ENCODE peak calls at places on chromosomes 13 and 19, in seven cellular contexts. P is H1, Z is HCT116, U is SK-N-SH, M is K562, S is GM12878, L is HepG2. X is an unnamed sample.

GRCh38 chr19:33499671-33500506 is 21.7 kb downstream of the PEPD start:
- DNase-seq in M (no peak), S (no peak), Z (no peak), P (no peak), L (no peak), U (peak), X (no peak)

GRCh38 chr19:49691243-49692101 is 556 bp downstream of the CPT1C start:
- DNase-seq in L (no peak), M (no peak), Z (no peak), P (peak), S (no peak), U (peak), X (no peak)

GRCh38 chr13:79392882-79393563 is 13.0 kb downstream of the RBM26 start:
- DNase-seq in Z (no peak), S (no peak), U (no peak), M (peak), P (no peak), L (no peak), X (peak)

GRCh38 chr13:24500977-24501376 is 11.6 kb downstream of the PARP4 start:
- DNase-seq in L (no peak), U (no peak), S (no peak), M (no peak), Z (no peak), P (no peak), X (no peak)

GRCh38 chr19:40607898-40608621 is 6.9 kb downstream of the LTBP4 start:
- DNase-seq in P (no peak), M (no peak), Z (no peak), S (no peak), U (no peak), L (no peak), X (no peak)

GRCh38 chr19:7539827-7540425 is 4.4 kb downstream of the PNPLA6 start:
- DNase-seq in L (no peak), S (no peak), Z (no peak), M (no peak), P (no peak), U (no peak), X (no peak)

GRCh38 chr13:37453246-37453645 is 145.3 kb downstream of the POSTN start:
- DNase-seq in Z (no peak), M (no peak), S (no peak), P (no peak), L (no peak), U (no peak), X (no peak)

GRCh38 chr13:21478881-21479808 is 20.0 kb upstream of the ZDHHC20 start:
- DNase-seq in Z (peak), S (no peak), L (peak), M (peak), U (peak), P (no peak), X (peak)

GRCh38 chr19:57815247-57816075 is 748 bp upstream of the ZNF552 start:
- DNase-seq in L (no peak), S (no peak), Z (no peak), M (no peak), P (no peak), U (no peak), X (no peak)

GRCh38 chr19:38070573-38070972 is 153.4 kb downstream of the DPF1 start:
- DNase-seq in M (no peak), L (no peak), U (no peak), P (no peak), Z (no peak), S (no peak), X (no peak)

GRCh38 chr13:33932765-33933406 is 114.9 kb downstream of the RFC3 start:
- DNase-seq in L (no peak), U (peak), S (no peak), Z (no peak), P (no peak), M (no peak), X (no peak)

GRCh38 chr13:91868351-91868750 is 469.9 kb downstream of the GPC5 start:
- DNase-seq in L (no peak), U (no peak), M (no peak), S (no peak), Z (no peak), P (no peak), X (no peak)

DNA sequence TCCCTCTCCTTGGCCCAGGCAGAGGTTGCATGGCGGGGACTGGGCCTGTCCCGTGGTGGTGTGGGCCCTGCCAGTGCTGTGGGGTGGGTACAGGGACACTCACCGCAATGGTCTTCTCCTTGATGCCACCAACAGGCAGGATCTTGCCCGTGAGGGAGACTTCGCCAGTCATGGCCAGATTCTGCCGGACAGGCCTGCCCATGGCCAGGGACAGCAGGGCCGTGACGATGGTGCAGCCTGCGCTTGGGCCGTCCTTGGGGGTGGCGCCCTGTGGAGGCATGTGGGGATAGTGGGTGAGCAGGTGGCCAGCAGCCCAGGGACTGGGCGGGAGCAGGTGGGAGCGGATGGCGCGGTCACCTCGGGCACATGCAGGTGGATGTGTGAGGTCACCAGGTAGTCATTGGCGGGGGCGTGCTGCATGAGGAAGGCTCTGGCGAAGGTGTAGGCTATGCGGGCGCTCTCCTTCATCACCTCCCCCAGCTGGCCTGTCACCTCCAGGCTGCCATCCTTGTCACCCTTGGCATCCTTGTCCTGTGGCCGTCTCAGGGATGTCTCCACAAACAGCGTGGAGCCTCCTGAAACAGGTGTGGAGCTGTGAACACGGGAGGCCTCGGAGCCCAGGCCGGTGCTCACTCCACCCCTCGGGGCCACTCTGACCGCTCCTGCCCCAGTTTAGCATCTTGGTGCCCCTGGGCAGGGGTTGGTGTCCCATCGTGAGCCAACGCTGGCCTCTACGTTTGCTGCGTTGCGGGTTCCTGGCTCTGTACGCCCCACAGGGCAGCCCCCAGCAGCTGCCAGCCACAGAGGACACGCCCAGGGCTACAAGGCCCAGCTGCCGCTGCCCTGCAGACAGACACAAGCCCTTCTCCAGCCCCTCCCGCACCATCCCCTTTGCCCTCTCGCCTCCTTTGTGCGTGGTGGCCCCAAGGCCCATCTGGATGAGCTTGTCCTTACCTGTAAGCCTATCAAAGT is 3.4 kb downstream of the RPL36 start:
- DNase-seq in M (no peak), U (peak), S (no peak), Z (no peak), L (no peak), P (no peak), X (no peak)
- H3K4me3 ChIP-seq in M (peak), U (no peak), S (peak), Z (no peak), L (no peak), P (no peak), X (no peak)

DNA sequence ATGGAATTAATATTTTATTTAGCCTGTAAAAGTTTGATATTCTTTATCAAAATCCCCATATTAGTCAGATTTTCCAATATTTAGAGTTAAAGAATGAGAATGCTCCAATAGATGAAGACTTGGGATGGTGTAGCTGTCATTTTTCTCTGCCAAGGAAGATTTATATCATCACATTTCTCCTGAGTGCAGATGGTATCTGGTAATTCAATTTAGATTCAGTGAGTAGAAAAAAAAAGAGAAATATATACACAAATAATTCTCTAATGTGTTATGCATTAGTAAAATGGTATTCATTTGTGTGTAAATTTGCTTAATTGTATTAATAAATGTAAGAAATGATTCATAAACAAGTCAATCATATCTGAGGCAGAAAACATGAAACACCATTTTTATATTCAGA is 1508.7 kb upstream of the PCDH20 start:
- DNase-seq in S (no peak), U (peak), M (no peak), Z (no peak), P (no peak), L (no peak), X (no peak)
- TF ChIP-seq SIN3A in S (no peak), U (no peak), M (no peak), Z (no peak), P (no peak), L (no peak), X (no peak)

GRCh38 chr19:43784981-43785808 is 4.4 kb upstream of the KCNN4 start:
- DNase-seq in Z (peak), U (peak), P (peak), M (peak), L (peak), S (no peak), X (peak)

GRCh38 chr19:43782689-43783231 is 2.0 kb upstream of the KCNN4 start:
- DNase-seq in L (no peak), S (no peak), P (no peak), M (no peak), Z (no peak), U (no peak), X (no peak)

GRCh38 chr19:43782311-43782660 is 1.5 kb upstream of the KCNN4 start:
- DNase-seq in Z (no peak), U (no peak), L (no peak), P (no peak), M (no peak), S (no peak), X (no peak)

GRCh38 chr19:43783636-43784035 is 2.9 kb upstream of the KCNN4 start:
- DNase-seq in P (no peak), M (no peak), S (no peak), U (no peak), L (no peak), Z (no peak), X (no peak)

DNA sequence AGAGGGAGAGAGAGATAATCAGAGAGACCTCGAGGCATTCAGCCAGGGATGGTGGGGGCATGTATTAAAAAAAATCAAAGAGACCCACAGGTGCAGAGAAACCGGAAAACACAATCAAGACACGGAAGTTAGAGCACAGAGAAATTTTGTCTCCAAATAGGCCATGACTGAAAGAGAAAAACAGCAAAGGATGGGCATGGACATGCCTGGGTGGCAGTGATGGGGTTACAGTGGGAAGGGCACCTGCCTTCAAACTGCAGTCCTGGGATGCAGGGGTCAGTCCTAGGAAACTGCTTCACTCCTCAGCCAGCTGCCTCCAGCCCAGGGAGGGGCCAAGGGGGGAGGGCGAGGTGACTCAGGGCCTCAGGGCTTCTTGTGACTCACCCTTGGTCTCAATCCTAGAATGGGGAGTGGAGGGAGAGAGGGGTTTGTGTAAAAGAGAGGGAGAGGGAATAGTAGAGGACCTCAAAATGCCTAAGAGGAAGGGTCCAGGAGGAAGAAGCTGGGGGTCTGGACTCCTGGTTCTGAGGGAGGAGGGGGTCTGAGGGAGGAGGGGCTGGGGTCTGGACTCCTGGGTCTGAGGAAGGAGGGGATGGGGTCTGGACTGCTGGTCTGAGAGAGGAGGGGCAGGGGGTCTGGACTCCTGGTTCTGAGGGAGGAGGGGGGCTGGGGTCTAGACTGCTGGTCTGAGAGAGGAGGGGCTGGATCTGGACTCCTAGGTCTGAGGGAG is 3.6 kb upstream of the KCNN4 start:
- DNase-seq in M (peak), P (no peak), S (no peak), Z (peak), U (no peak), L (no peak), X (no peak)
- H3K27ac ChIP-seq in M (peak), P (no peak), S (peak), Z (peak), U (no peak), L (no peak), X (peak)

GRCh38 chr13:43484432-43485225 is 302.1 kb downstream of the ENOX1 start:
- DNase-seq in P (no peak), Z (no peak), L (no peak), S (no peak), U (no peak), M (no peak), X (no peak)
- H3K4me3 ChIP-seq in P (no peak), Z (no peak), L (no peak), S (no peak), U (no peak), M (no peak), X (no peak)